ENCODE peak calls at places on chromosomes 16 and 17, in four cellular contexts. O, C, P and I are unnamed samples.
A peak's percentile ranks its signal among the peaks of the same experiment; 100 is the strongest.

GRCh38 chr17:68390888-68391545 is 66.3 kb downstream of the WIPI1 start:
- DNase-seq in O (no peak), C (no peak), P (no peak), I (peak; percentile 86)

GRCh38 chr17:58325976-58326468 is 2.6 kb downstream of the TSPOAP1 start:
- DNase-seq in O (no peak), C (no peak), P (no peak), I (no peak)

GRCh38 chr16:59611556-59611955 is 877.4 kb upstream of the GOT2 start:
- DNase-seq in O (no peak), C (no peak), P (no peak), I (no peak)

GRCh38 chr16:84042879-84043485 is 387 bp upstream of the SLC38A8 start:
- DNase-seq in O (no peak), C (no peak), P (peak; percentile 72), I (no peak)

GRCh38 chr17:29576214-29577008 is 7.9 kb downstream of the TP53I13 start:
- DNase-seq in O (no peak), C (no peak), P (no peak), I (no peak)

GRCh38 chr17:60600490-60601431 is 768 bp downstream of the PPM1D start:
- DNase-seq in O (peak; percentile 76), C (peak; percentile 90), P (peak; percentile 63), I (peak; percentile 85)

GRCh38 chr17:67372751-67373150 is 4.3 kb upstream of the PITPNC1 start:
- DNase-seq in O (no peak), C (no peak), P (no peak), I (no peak)

GRCh38 chr16:50430076-50430475 is 61.3 kb upstream of the BRD7 start:
- DNase-seq in O (no peak), C (no peak), P (no peak), I (no peak)

GRCh38 chr17:15511142-15511541 is 43.7 kb upstream of the CDRT4 start:
- DNase-seq in O (no peak), C (no peak), P (no peak), I (no peak)

GRCh38 chr16:73057369-73058210 is 9.7 kb upstream of the ZFHX3 start:
- DNase-seq in O (no peak), C (no peak), P (peak; percentile 27), I (no peak)

DNA sequence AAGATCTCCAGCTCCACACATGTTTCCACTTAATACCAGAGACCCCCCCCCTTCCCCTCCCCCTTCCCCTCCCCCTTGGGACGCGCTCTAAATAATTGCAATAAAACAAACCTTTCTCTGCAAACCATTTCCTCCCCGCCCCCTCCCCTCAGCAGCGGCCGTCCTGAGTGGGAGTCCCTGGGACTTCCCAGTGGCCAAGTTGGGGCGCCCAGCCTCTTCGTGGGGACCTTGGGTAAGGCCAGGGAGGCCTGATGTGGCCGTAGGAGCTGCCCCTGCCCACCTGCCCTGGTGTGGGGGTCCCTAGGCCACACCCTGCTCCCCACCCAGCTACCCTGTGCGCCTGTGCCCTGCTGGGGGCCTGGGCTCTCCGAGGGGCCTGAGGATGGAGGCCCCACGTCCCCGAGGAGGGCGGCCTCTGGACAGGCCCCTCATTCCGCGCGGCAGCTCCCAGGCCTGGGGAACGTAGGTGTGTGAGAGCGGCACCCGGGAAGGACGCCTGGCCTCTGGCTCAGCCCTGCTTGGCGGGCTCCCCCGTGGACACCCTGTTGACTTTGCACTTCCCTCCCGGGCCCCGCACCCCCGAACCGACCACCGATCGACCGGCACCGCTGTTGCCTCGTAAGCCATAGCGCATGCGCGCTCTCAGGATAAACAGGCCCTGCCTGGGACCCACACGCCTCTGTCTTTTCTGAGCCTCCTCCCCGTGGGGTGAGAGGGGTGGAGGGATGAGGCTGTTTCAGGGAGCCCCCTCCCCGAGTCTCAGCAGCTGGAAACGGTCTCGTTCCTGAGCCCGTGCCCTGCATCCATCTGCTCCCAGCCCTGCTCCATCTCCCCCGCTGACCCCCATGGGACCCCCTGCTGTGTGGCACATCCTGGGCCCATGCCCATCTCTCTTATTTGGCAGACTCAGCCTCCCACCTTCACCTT is 9.0 kb downstream of the NTHL1 start:
- DNase-seq in O (no peak), C (peak; percentile 47), P (no peak), I (no peak)
- H3K27ac ChIP-seq in O (no peak overlapping the region), C (peak overlapping the region; percentile 88), P (no peak overlapping the region), I (peak overlapping the region; percentile 77)

GRCh38 chr16:14001521-14001920 is 69.6 kb upstream of the MRTFB start:
- DNase-seq in O (no peak), C (no peak), P (no peak), I (no peak)

GRCh38 chr16:14004719-14005315 is 66.3 kb upstream of the MRTFB start:
- DNase-seq in O (no peak), C (no peak), P (no peak), I (no peak)

GRCh38 chr16:14004031-14004718 is 66.9 kb upstream of the MRTFB start:
- DNase-seq in O (no peak), C (no peak), P (no peak), I (no peak)

GRCh38 chr16:14002416-14002815 is 68.7 kb upstream of the MRTFB start:
- DNase-seq in O (no peak), C (no peak), P (no peak), I (no peak)

DNA sequence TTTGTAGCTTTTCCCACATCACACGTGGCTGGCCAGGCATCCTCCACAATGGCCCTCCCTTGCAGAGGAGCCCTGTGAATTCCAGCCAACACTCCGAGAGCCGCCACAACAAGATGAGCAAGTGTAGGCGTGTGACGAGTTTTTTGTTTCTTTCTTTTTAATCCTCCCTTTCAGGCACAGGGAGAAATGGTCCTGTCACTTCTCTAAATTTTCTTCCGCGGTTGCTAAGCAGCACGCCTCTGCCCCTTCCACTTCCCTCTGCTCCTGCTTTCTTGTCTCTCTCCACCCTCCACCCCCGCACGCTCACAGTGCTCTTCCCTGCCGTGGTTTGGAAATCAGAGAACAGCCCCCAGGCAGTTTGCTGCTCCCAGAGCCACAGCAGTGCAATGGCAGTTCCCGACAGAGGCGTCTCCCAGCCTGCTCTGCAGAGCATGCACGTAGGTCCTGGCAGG is 68.0 kb upstream of the MRTFB start:
- DNase-seq in O (no peak), C (peak; percentile 48), P (peak; percentile 27), I (peak; percentile 72)
- TF ChIP-seq CTCF in O (no peak), C (no peak), P (no peak), I (no peak)

DNA sequence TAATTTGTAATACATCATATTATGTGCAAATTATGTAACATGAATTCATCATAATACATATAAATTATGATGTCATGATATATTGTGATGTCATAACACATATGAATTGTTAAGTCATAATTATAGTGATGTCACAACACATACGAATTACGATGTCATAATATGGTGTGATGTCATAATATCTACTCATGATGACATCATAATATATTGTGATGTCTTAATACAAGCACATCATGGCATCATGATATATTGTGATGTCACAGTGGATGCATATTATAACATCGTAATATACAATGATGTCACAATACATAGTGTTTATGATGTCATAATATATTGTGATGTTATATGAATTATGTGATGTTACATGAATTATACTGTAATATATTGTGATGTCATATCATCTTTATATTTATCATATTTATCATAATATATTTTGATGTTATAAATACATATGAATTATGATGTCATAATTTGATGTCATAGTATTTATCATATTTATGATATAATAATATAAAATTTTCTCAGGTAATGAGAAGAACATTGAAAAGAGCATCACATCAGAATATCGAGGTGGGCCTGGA is 1793.0 kb downstream of the TP53TG3F start:
- DNase-seq in O (no peak), C (peak; percentile 8), P (no peak), I (no peak)
- H3K9me3 ChIP-seq in O (peaks cover 9% of the 10 kb centered on the region), C (no peaks in the 10 kb centered on the region), P (peaks cover 2% of the 10 kb centered on the region), I (no peaks in the 10 kb centered on the region)

GRCh38 chr16:29813644-29814562 is 1.9 kb downstream of the PRRT2 start:
- DNase-seq in O (no peak), C (no peak), P (no peak), I (no peak)

GRCh38 chr16:29815032-29815721 is 775 bp upstream of the PAGR1 start:
- DNase-seq in O (no peak), C (no peak), P (peak; percentile 30), I (no peak)

GRCh38 chr16:29812754-29813643 is 1.0 kb downstream of the PRRT2 start:
- DNase-seq in O (no peak), C (no peak), P (no peak), I (no peak)

GRCh38 chr16:29815793-29816693 is at the start of gene PAGR1:
- DNase-seq in O (peak; percentile 96), C (peak; percentile 100), P (peak; percentile 92), I (peak; percentile 99)

GRCh38 chr16:29814592-29814991 is 1.4 kb upstream of the PAGR1 start:
- DNase-seq in O (no peak), C (no peak), P (no peak), I (no peak)
- H3K27ac ChIP-seq in O (no peak overlapping the region), C (no peak overlapping the region), P (no peak overlapping the region), I (peak overlapping the region; percentile 7)

GRCh38 chr17:52298881-52299280 is 140.4 kb upstream of the CA10 start:
- DNase-seq in O (no peak), C (no peak), P (no peak), I (no peak)

DNA sequence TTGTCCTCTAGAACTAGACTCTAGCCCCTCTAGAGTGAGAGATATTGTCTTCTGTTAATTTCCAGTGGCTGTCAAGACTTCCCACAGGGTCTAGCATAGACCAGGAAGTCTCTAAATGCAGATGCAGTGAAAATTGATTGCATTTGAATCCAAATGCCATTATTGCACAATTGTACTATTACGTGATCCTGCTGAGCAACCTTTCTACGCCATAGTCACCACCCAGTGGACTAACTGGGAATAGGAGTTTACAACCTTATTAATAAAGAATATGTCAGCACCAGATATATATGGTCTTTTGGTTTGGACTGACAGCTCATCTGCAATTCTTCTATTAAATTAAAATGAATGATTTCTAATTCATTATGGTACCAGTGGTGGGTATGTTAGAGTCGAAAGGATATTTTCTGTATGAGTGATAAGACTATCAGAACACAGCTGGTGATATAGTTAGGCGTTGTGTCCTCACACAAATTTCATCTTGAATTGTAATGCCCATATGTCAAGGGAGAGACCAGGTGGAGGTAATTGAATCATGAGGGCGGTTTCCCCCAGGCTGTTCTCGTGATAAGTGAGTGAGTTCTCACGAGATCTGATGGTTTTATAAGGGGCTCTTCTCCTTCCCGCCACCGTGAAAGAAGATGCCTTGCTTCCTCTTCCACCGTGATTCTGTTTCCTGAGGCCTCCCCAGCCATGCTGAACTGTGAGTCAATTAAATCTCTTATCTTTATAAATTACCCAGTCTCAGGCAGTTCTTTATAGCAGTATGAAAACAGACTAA is 138.9 kb upstream of the CA10 start:
- DNase-seq in O (no peak), C (no peak), P (no peak), I (no peak)
- TF ChIP-seq CTCF in O (peak; percentile 63), C (no peak), P (no peak), I (no peak)

GRCh38 chr17:49125449-49125848 is 7.1 kb upstream of the B4GALNT2 start:
- DNase-seq in O (no peak), C (no peak), P (no peak), I (no peak)
- H3K9me3 ChIP-seq in O (no peaks in the 10 kb centered on the region), C (no peaks in the 10 kb centered on the region), P (peaks cover 3% of the 10 kb centered on the region), I (no peaks in the 10 kb centered on the region)